ENCODE peak calls at places on chromosomes 6 and 20, in six cellular contexts. U is T1000; Z is type B pancreatic cell; R is lower lobe of right lung; H is amygdala; M is activated CD8-positive, alpha-beta memory T cell treated with anti-CD3 and anti-CD28 coated beads, Interleukin-2, amount 50 U/mL, for 48 hours. O is an unnamed sample.

GRCh38 chr6:140671926-140672325 is 1297.5 kb upstream of the CITED2 start:
- DNase-seq in H (no peak), M (no peak), R (no peak), Z (no peak), U (no peak), O (no peak)

GRCh38 chr6:157648561-157648960 is 174.5 kb upstream of the SNX9 start:
- DNase-seq in M (no peak), H (no peak), U (no peak), R (no peak), Z (no peak), O (no peak)

GRCh38 chr20:33061626-33062025 is 7.9 kb downstream of the BPIFB3 start:
- DNase-seq in R (no peak), M (no peak), U (no peak), H (no peak), Z (no peak), O (peak)

GRCh38 chr6:159540152-159540551 is 152.9 kb downstream of the SOD2 start:
- DNase-seq in U (no peak), M (no peak), Z (no peak), H (no peak), R (no peak), O (no peak)

GRCh38 chr6:28880894-28881780 is 42.6 kb downstream of the TRIM27 start:
- DNase-seq in U (peak), H (peak), M (peak), R (no peak), Z (peak), O (peak)

GRCh38 chr6:46491201-46491788 is at the start of gene RCAN2:
- DNase-seq in R (peak), M (peak), U (peak), Z (peak), H (peak), O (peak)

GRCh38 chr6:136840612-136841011 is 18.2 kb downstream of the PEX7 start:
- DNase-seq in U (no peak), Z (no peak), R (no peak), H (no peak), M (no peak), O (no peak)

GRCh38 chr20:39571171-39571570 is 609.0 kb downstream of the DHX35 start:
- DNase-seq in M (no peak), Z (no peak), H (no peak), U (no peak), R (no peak), O (no peak)

GRCh38 chr6:133099573-133099972 is 141.6 kb upstream of the EYA4 start:
- DNase-seq in U (no peak), R (no peak), Z (no peak), M (no peak), H (no peak), O (no peak)

GRCh38 chr6:46652232-46652602 is 401 bp downstream of the CYP39A1 start:
- DNase-seq in Z (no peak), H (no peak), M (no peak), U (no peak), R (no peak), O (no peak)

GRCh38 chr20:19958243-19958642 is 58.9 kb upstream of the NAA20 start:
- DNase-seq in M (no peak), R (no peak), H (no peak), Z (no peak), U (no peak), O (no peak)

GRCh38 chr6:100446922-100447899 is 17.5 kb downstream of the SIM1 start:
- DNase-seq in U (no peak), Z (no peak), M (no peak), R (no peak), H (no peak), O (no peak)

GRCh38 chr6:30169658-30170614 is 6.6 kb downstream of the TRIM15 start:
- DNase-seq in M (no peak), U (peak), R (no peak), H (no peak), Z (no peak), O (no peak)

GRCh38 chr20:36035720-36036119 is 67.3 kb downstream of the CNBD2 start:
- DNase-seq in R (no peak), H (no peak), M (no peak), Z (no peak), U (no peak), O (no peak)

GRCh38 chr6:84671188-84671587 is 93.2 kb downstream of the TBX18 start:
- DNase-seq in M (no peak), U (no peak), Z (no peak), R (no peak), H (no peak), O (no peak)